ENCODE peak calls at places on chromosomes 6 and 20, in ten cellular contexts. Q is IMR-90, L is H1, R is HepG2, S is colonic mucosa, H is neural progenitor cell, Y is GM23248, N is NT2/D1, W is neuronal stem cell, V is astrocyte. B is an unnamed sample.

GRCh38 chr6:93418448-93419303 is 683 bp downstream of the EPHA7 start:
- DNase-seq in Q (no peak), L (peak; percentile 79), R (no peak), S (peak; percentile 21), H (peak; percentile 92), Y (peak; percentile 42), N (no peak), W (peak; percentile 78), V (peak; percentile 27), B (peak; percentile 29)

GRCh38 chr6:56652994-56653393 is 10.3 kb upstream of the DST start:
- DNase-seq in Q (peak; percentile 83), L (no peak), R (peak; percentile 49), S (no peak), H (no peak), Y (peak; percentile 79), N (no peak), W (no peak), V (peak; percentile 83), B (peak; percentile 77)

GRCh38 chr6:53984163-53984562 is 127.1 kb upstream of the MLIP start:
- DNase-seq in Q (peak; percentile 94), L (no peak), R (peak; percentile 15), S (no peak), H (no peak), Y (peak; percentile 89), N (no peak), W (no peak), V (peak; percentile 98), B (peak; percentile 79)

GRCh38 chr6:143527677-143528076 is 16.2 kb upstream of the FUCA2 start:
- DNase-seq in Q (no peak), L (no peak), R (no peak), S (no peak), H (no peak), Y (no peak), N (no peak), W (no peak), V (no peak), B (no peak)

GRCh38 chr6:141548969-141549368 is 583.8 kb upstream of the GJE1 start:
- DNase-seq in Q (no peak), L (no peak), R (peak; percentile 38), S (no peak), H (no peak), Y (peak; percentile 21), N (no peak), W (no peak), V (peak; percentile 17), B (no peak)

GRCh38 chr20:916825-917224 is 691 bp upstream of the ANGPT4 start:
- DNase-seq in Q (no peak), L (no peak), R (no peak), S (no peak), H (peak; percentile 13), Y (no peak), N (no peak), W (no peak), V (no peak), B (no peak)

GRCh38 chr20:44832724-44833123 is 22.4 kb upstream of the RIMS4 start:
- DNase-seq in Q (no peak), L (no peak), R (no peak), S (no peak), H (no peak), Y (peak; percentile 35), N (peak; percentile 15), W (no peak), V (no peak), B (peak; percentile 7)

GRCh38 chr20:13017883-13018535 is 9.2 kb downstream of the SPTLC3 start:
- DNase-seq in Q (no peak), L (no peak), R (no peak), S (no peak), H (no peak), Y (no peak), N (no peak), W (no peak), V (no peak), B (no peak)

GRCh38 chr6:53461041-53461656 is 83.8 kb downstream of the GCLC start:
- DNase-seq in Q (no peak), L (no peak), R (no peak), S (no peak), H (no peak), Y (peak; percentile 22), N (no peak), W (no peak), V (no peak), B (peak; percentile 82)

GRCh38 chr6:47407295-47408281 is 70.0 kb upstream of the CD2AP start:
- DNase-seq in Q (no peak), L (no peak), R (no peak), S (no peak), H (no peak), Y (no peak), N (no peak), W (no peak), V (peak; percentile 33), B (peak; percentile 11)

GRCh38 chr6:169868458-169868857 is 117.0 kb downstream of the ERMARD start:
- DNase-seq in Q (no peak), L (peak; percentile 41), R (no peak), S (peak; percentile 38), H (no peak), Y (peak; percentile 20), N (no peak), W (no peak), V (no peak), B (no peak)

GRCh38 chr6:104855507-104855906 is 4.2 kb downstream of the HACE1 start:
- DNase-seq in Q (peak; percentile 52), L (no peak), R (no peak), S (no peak), H (no peak), Y (peak; percentile 80), N (no peak), W (no peak), V (peak; percentile 27), B (peak; percentile 77)

DNA sequence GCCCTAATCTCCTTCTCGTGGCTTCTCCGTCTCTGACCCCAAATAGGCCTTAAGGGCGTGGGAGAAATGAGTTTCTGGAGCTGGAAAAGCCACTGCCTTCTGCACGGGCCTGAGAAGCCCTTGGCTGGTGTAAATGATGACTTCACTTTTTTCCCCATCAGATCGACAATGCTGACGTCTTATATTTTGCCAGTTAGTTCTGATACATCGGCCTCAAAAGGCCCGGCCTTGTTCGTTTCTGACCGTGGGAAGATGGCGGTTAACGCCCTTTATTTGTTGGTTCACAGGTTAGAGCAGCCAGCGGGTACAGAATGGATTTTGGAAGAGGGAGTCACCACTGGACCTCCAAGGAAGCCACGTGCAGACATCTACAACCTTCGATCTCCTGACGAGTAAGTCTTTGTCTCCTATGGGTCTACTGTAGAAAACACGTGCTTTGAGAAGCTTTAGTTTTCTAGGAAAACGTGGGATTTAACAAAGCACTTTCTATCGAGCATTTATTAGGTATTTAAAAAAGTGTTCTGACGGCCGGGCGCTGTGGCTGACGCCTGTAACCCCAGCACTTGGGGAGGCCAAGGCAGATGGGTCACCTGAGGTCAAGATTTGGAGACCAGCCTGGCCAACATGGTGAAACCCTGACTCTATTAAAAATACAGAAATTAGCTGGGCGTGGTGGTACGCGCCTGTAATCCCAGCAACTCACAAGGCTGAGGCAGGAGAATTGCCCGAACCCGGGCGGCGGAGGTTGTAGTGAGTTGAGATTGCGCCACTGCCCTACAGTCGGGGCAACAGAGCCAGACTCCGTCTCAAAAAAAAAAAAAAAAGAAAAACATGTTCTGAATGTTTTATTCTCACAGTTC is 1.2 kb upstream of the ZNFX1 start:
- DNase-seq in Q (no peak), L (no peak), R (peak; percentile 52), S (peak; percentile 24), H (peak; percentile 37), Y (peak; percentile 69), N (no peak), W (no peak), V (no peak), B (peak; percentile 65)
- H3K9me3 ChIP-seq in Q (peaks cover 12% of the 10 kb centered on the region), L (no peaks in the 10 kb centered on the region), R (no peaks in the 10 kb centered on the region), S (no peaks in the 10 kb centered on the region), H (no peaks in the 10 kb centered on the region), Y (no peaks in the 10 kb centered on the region), N (peaks cover 66% of the 10 kb centered on the region), W (peaks cover 67% of the 10 kb centered on the region), V (peaks cover 9% of the 10 kb centered on the region), B (peaks cover 9% of the 10 kb centered on the region)

GRCh38 chr6:165497472-165497871 is 165.6 kb downstream of the PDE10A start:
- DNase-seq in Q (peak; percentile 83), L (no peak), R (no peak), S (no peak), H (no peak), Y (no peak), N (no peak), W (no peak), V (no peak), B (no peak)
- H3K9ac ChIP-seq in Q (no peak overlapping the region), L (no peak overlapping the region), R (no peak overlapping the region), S (no peak overlapping the region), H (no peak overlapping the region), Y (no peak overlapping the region), N (no peak overlapping the region), W (no peak overlapping the region), V (no peak overlapping the region), B (no peak overlapping the region)

GRCh38 chr6:127794405-127794804 is 106.5 kb downstream of the THEMIS start:
- DNase-seq in Q (no peak), L (no peak), R (no peak), S (no peak), H (no peak), Y (no peak), N (no peak), W (no peak), V (no peak), B (no peak)

GRCh38 chr6:127793396-127793795 is 107.5 kb downstream of the THEMIS start:
- DNase-seq in Q (no peak), L (no peak), R (no peak), S (no peak), H (no peak), Y (no peak), N (no peak), W (no peak), V (no peak), B (no peak)

GRCh38 chr6:127791779-127792528 is 108.9 kb downstream of the THEMIS start:
- DNase-seq in Q (no peak), L (no peak), R (no peak), S (no peak), H (no peak), Y (no peak), N (no peak), W (no peak), V (no peak), B (no peak)

GRCh38 chr6:127790571-127790970 is 110.3 kb downstream of the THEMIS start:
- DNase-seq in Q (no peak), L (no peak), R (no peak), S (no peak), H (no peak), Y (no peak), N (no peak), W (no peak), V (no peak), B (no peak)

GRCh38 chr6:127792616-127793015 is 108.2 kb downstream of the THEMIS start:
- DNase-seq in Q (no peak), L (no peak), R (no peak), S (no peak), H (no peak), Y (no peak), N (no peak), W (no peak), V (no peak), B (no peak)
- H3K4me3 ChIP-seq in Q (no peak overlapping the region), L (no peak overlapping the region), R (no peak overlapping the region), S (no peak overlapping the region), H (no peak overlapping the region), Y (no peak overlapping the region), N (no peak overlapping the region), W (no peak overlapping the region), V (no peak overlapping the region), B (no peak overlapping the region)

DNA sequence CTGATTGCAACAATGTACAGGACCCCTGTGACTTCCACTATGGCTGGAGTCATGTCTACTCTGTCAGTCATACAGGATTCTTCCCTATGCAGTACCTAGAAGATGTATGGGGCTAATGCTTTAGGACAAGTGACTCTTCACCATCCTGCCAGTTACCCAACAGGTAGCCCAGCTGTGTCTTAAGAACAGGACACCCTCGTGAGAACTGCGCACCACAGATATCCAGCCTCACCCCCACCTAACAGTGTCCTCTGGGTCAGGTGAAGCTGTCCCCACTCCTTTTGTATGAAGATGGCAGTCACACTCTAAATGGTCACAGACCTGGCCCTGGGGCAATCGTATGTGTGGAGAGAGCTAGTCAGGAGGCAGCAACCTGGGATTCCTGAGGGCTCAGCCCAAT is 191.6 kb downstream of the C6orf118 start:
- DNase-seq in Q (no peak), L (no peak), R (no peak), S (no peak), H (no peak), Y (no peak), N (no peak), W (no peak), V (no peak), B (no peak)
- H3K9me3 ChIP-seq in Q (peaks cover 10% of the 10 kb centered on the region), L (no peaks in the 10 kb centered on the region), R (peaks cover 92% of the 10 kb centered on the region), S (no peaks in the 10 kb centered on the region), H (peaks cover 12% of the 10 kb centered on the region), Y (no peaks in the 10 kb centered on the region), N (no peaks in the 10 kb centered on the region), W (peaks cover 2% of the 10 kb centered on the region), V (no peaks in the 10 kb centered on the region), B (peaks cover 10% of the 10 kb centered on the region)

B was measured in adipocyte.